ENCODE peak calls at places on chromosomes 2 and 18, in ten cellular contexts. One of them, this sample, is unnamed.

GRCh38 chr2:238380785-238381184 is 45.9 kb upstream of the ASB1 start:
- DNase-seq in coronary artery: no peak
- DNase-seq in HFFc6: peak
- DNase-seq in AG10803: peak
- DNase-seq in fibroblast of lung: peak
- DNase-seq in fibroblast of mammary gland: peak
- DNase-seq in astrocyte: peak
- DNase-seq in K562: no peak
- DNase-seq in PC-9: no peak
- DNase-seq in AG04449: no peak
- DNase-seq in this sample: peak

GRCh38 chr2:152718909-152719645 is 657 bp downstream of the ARL6IP6 start:
- DNase-seq in coronary artery: no peak
- DNase-seq in HFFc6: peak
- DNase-seq in AG10803: peak
- DNase-seq in fibroblast of lung: peak
- DNase-seq in fibroblast of mammary gland: peak
- DNase-seq in astrocyte: peak
- DNase-seq in K562: no peak
- DNase-seq in PC-9: peak
- DNase-seq in AG04449: no peak
- DNase-seq in this sample: peak

GRCh38 chr2:204576580-204576979 is 31.3 kb downstream of the PARD3B start:
- DNase-seq in coronary artery: no peak
- DNase-seq in HFFc6: no peak
- DNase-seq in AG10803: no peak
- DNase-seq in fibroblast of lung: peak
- DNase-seq in fibroblast of mammary gland: peak
- DNase-seq in astrocyte: peak
- DNase-seq in K562: no peak
- DNase-seq in PC-9: no peak
- DNase-seq in AG04449: no peak
- DNase-seq in this sample: no peak

GRCh38 chr2:238336151-238336550 is 15.8 kb downstream of the TRAF3IP1 start:
- DNase-seq in coronary artery: no peak
- DNase-seq in HFFc6: no peak
- DNase-seq in AG10803: no peak
- DNase-seq in fibroblast of lung: peak
- DNase-seq in fibroblast of mammary gland: no peak
- DNase-seq in astrocyte: no peak
- DNase-seq in K562: no peak
- DNase-seq in PC-9: no peak
- DNase-seq in AG04449: no peak
- DNase-seq in this sample: no peak

GRCh38 chr2:8544168-8544785 is 137.6 kb upstream of the ID2 start:
- DNase-seq in coronary artery: peak
- DNase-seq in HFFc6: no peak
- DNase-seq in AG10803: no peak
- DNase-seq in fibroblast of lung: no peak
- DNase-seq in fibroblast of mammary gland: no peak
- DNase-seq in astrocyte: no peak
- DNase-seq in K562: no peak
- DNase-seq in PC-9: no peak
- DNase-seq in AG04449: no peak
- DNase-seq in this sample: no peak

GRCh38 chr18:76442413-76443171 is 52.5 kb downstream of the ZNF516 start:
- DNase-seq in coronary artery: peak
- DNase-seq in HFFc6: no peak
- DNase-seq in AG10803: no peak
- DNase-seq in fibroblast of lung: no peak
- DNase-seq in fibroblast of mammary gland: no peak
- DNase-seq in astrocyte: no peak
- DNase-seq in K562: no peak
- DNase-seq in PC-9: no peak
- DNase-seq in AG04449: no peak
- DNase-seq in this sample: no peak

GRCh38 chr2:135043345-135043744 is 3.9 kb downstream of the MAP3K19 start:
- DNase-seq in coronary artery: no peak
- DNase-seq in HFFc6: no peak
- DNase-seq in AG10803: no peak
- DNase-seq in fibroblast of lung: no peak
- DNase-seq in fibroblast of mammary gland: no peak
- DNase-seq in astrocyte: no peak
- DNase-seq in K562: peak
- DNase-seq in PC-9: no peak
- DNase-seq in AG04449: no peak
- DNase-seq in this sample: no peak

GRCh38 chr2:179751184-179751809 is 110.1 kb downstream of the ZNF385B start:
- DNase-seq in coronary artery: no peak
- DNase-seq in HFFc6: peak
- DNase-seq in AG10803: peak
- DNase-seq in fibroblast of lung: peak
- DNase-seq in fibroblast of mammary gland: peak
- DNase-seq in astrocyte: peak
- DNase-seq in K562: no peak
- DNase-seq in PC-9: peak
- DNase-seq in AG04449: no peak
- DNase-seq in this sample: peak

GRCh38 chr18:26046419-26047077 is 43.9 kb downstream of the SS18 start:
- DNase-seq in coronary artery: no peak
- DNase-seq in HFFc6: no peak
- DNase-seq in AG10803: no peak
- DNase-seq in fibroblast of lung: no peak
- DNase-seq in fibroblast of mammary gland: no peak
- DNase-seq in astrocyte: no peak
- DNase-seq in K562: no peak
- DNase-seq in PC-9: no peak
- DNase-seq in AG04449: no peak
- DNase-seq in this sample: no peak

GRCh38 chr2:105885456-105885855 is 140.7 kb downstream of the NCK2 start:
- DNase-seq in coronary artery: peak
- DNase-seq in HFFc6: no peak
- DNase-seq in AG10803: no peak
- DNase-seq in fibroblast of lung: no peak
- DNase-seq in fibroblast of mammary gland: no peak
- DNase-seq in astrocyte: no peak
- DNase-seq in K562: no peak
- DNase-seq in PC-9: no peak
- DNase-seq in AG04449: no peak
- DNase-seq in this sample: no peak

GRCh38 chr2:176056411-176056810 is 27.4 kb downstream of the EVX2 start:
- DNase-seq in coronary artery: no peak
- DNase-seq in HFFc6: no peak
- DNase-seq in AG10803: no peak
- DNase-seq in fibroblast of lung: no peak
- DNase-seq in fibroblast of mammary gland: peak
- DNase-seq in astrocyte: no peak
- DNase-seq in K562: no peak
- DNase-seq in PC-9: no peak
- DNase-seq in AG04449: no peak
- DNase-seq in this sample: no peak

GRCh38 chr2:68263632-68264031 is 11.3 kb upstream of the PPP3R1 start:
- DNase-seq in coronary artery: no peak
- DNase-seq in HFFc6: no peak
- DNase-seq in AG10803: no peak
- DNase-seq in fibroblast of lung: no peak
- DNase-seq in fibroblast of mammary gland: no peak
- DNase-seq in astrocyte: no peak
- DNase-seq in K562: no peak
- DNase-seq in PC-9: no peak
- DNase-seq in AG04449: no peak
- DNase-seq in this sample: no peak

GRCh38 chr2:95289251-95289650 is 7.9 kb upstream of the KCNIP3 start:
- DNase-seq in coronary artery: no peak
- DNase-seq in HFFc6: no peak
- DNase-seq in AG10803: no peak
- DNase-seq in fibroblast of lung: no peak
- DNase-seq in fibroblast of mammary gland: no peak
- DNase-seq in astrocyte: no peak
- DNase-seq in K562: no peak
- DNase-seq in PC-9: no peak
- DNase-seq in AG04449: no peak
- DNase-seq in this sample: no peak
- TF ChIP-seq CTCF in coronary artery: no peak
- TF ChIP-seq CTCF in HFFc6: no peak
- TF ChIP-seq CTCF in AG10803: no peak
- TF ChIP-seq CTCF in fibroblast of lung: no peak
- TF ChIP-seq CTCF in fibroblast of mammary gland: no peak
- TF ChIP-seq CTCF in astrocyte: no peak
- TF ChIP-seq CTCF in K562: peak
- TF ChIP-seq CTCF in PC-9: peak
- TF ChIP-seq CTCF in AG04449: no peak
- TF ChIP-seq CTCF in this sample: no peak

DNA sequence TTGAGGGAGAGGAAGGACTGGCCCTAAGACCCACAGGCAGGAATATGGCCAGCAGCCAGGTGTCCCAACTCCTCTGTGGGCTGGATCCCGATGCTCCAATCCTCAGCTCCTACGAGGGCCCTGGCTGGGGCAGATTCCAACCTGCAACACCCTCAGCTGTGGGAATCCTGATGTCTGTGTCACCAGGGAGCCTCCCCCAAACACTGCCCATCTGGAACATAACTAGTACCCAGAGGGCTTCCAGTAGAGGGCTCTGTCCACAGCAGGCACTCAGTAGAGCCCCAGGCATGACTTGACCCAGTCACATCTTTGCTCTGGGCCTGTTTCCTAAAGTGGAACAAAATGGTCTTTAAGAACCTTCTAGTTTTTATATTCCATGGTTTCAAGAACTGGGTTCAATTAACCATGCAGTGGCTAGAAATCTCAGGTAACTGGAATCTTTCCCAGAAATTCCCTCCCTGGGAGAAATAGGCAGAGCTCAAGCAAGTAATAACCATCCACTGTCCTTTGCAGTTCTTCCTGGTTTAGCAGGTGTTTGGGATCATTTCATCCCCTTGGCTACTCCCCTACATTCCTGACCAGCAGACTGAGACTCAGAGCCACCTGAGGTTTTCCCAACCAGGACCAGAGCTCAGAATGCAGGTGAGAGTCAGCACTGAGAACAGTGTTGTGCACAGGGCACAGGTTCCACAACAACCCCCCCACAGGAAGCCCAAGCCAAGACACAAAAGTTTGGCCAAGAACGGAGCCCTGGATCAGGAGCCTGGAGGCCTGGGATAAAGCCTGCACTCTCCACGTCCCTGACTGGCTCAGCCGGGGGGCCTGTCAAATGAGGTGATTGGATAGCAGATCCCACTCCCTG is 20.8 kb upstream of the LOXHD1 start:
- DNase-seq in coronary artery: no peak
- DNase-seq in HFFc6: peak
- DNase-seq in AG10803: peak
- DNase-seq in fibroblast of lung: peak
- DNase-seq in fibroblast of mammary gland: peak
- DNase-seq in astrocyte: no peak
- DNase-seq in K562: no peak
- DNase-seq in PC-9: no peak
- DNase-seq in AG04449: no peak
- DNase-seq in this sample: peak
- TF ChIP-seq CTCF in coronary artery: no peak
- TF ChIP-seq CTCF in HFFc6: peak
- TF ChIP-seq CTCF in AG10803: peak
- TF ChIP-seq CTCF in fibroblast of lung: no peak
- TF ChIP-seq CTCF in fibroblast of mammary gland: peak
- TF ChIP-seq CTCF in astrocyte: no peak
- TF ChIP-seq CTCF in K562: peak
- TF ChIP-seq CTCF in PC-9: no peak
- TF ChIP-seq CTCF in AG04449: no peak
- TF ChIP-seq CTCF in this sample: no peak

GRCh38 chr18:10951631-10952544 is 197.5 kb downstream of the PIEZO2 start:
- DNase-seq in coronary artery: no peak
- DNase-seq in HFFc6: no peak
- DNase-seq in AG10803: no peak
- DNase-seq in fibroblast of lung: no peak
- DNase-seq in fibroblast of mammary gland: no peak
- DNase-seq in astrocyte: no peak
- DNase-seq in K562: no peak
- DNase-seq in PC-9: no peak
- DNase-seq in AG04449: no peak
- DNase-seq in this sample: no peak

GRCh38 chr18:10949655-10950054 is 199.7 kb downstream of the PIEZO2 start:
- DNase-seq in coronary artery: no peak
- DNase-seq in HFFc6: no peak
- DNase-seq in AG10803: no peak
- DNase-seq in fibroblast of lung: no peak
- DNase-seq in fibroblast of mammary gland: no peak
- DNase-seq in astrocyte: no peak
- DNase-seq in K562: no peak
- DNase-seq in PC-9: no peak
- DNase-seq in AG04449: no peak
- DNase-seq in this sample: no peak

GRCh38 chr18:10953672-10954071 is 195.7 kb downstream of the PIEZO2 start:
- DNase-seq in coronary artery: no peak
- DNase-seq in HFFc6: no peak
- DNase-seq in AG10803: no peak
- DNase-seq in fibroblast of lung: no peak
- DNase-seq in fibroblast of mammary gland: no peak
- DNase-seq in astrocyte: no peak
- DNase-seq in K562: no peak
- DNase-seq in PC-9: no peak
- DNase-seq in AG04449: no peak
- DNase-seq in this sample: no peak

GRCh38 chr18:10950080-10950875 is 199.1 kb downstream of the PIEZO2 start:
- DNase-seq in coronary artery: no peak
- DNase-seq in HFFc6: no peak
- DNase-seq in AG10803: no peak
- DNase-seq in fibroblast of lung: no peak
- DNase-seq in fibroblast of mammary gland: no peak
- DNase-seq in astrocyte: no peak
- DNase-seq in K562: no peak
- DNase-seq in PC-9: no peak
- DNase-seq in AG04449: no peak
- DNase-seq in this sample: no peak

GRCh38 chr18:10950876-10951630 is 198.3 kb downstream of the PIEZO2 start:
- DNase-seq in coronary artery: no peak
- DNase-seq in HFFc6: no peak
- DNase-seq in AG10803: no peak
- DNase-seq in fibroblast of lung: no peak
- DNase-seq in fibroblast of mammary gland: no peak
- DNase-seq in astrocyte: no peak
- DNase-seq in K562: no peak
- DNase-seq in PC-9: no peak
- DNase-seq in AG04449: no peak
- DNase-seq in this sample: no peak
- TF ChIP-seq CTCF in coronary artery: no peak
- TF ChIP-seq CTCF in HFFc6: no peak
- TF ChIP-seq CTCF in AG10803: no peak
- TF ChIP-seq CTCF in fibroblast of lung: no peak
- TF ChIP-seq CTCF in fibroblast of mammary gland: no peak
- TF ChIP-seq CTCF in astrocyte: no peak
- TF ChIP-seq CTCF in K562: no peak
- TF ChIP-seq CTCF in PC-9: no peak
- TF ChIP-seq CTCF in AG04449: no peak
- TF ChIP-seq CTCF in this sample: no peak

DNA sequence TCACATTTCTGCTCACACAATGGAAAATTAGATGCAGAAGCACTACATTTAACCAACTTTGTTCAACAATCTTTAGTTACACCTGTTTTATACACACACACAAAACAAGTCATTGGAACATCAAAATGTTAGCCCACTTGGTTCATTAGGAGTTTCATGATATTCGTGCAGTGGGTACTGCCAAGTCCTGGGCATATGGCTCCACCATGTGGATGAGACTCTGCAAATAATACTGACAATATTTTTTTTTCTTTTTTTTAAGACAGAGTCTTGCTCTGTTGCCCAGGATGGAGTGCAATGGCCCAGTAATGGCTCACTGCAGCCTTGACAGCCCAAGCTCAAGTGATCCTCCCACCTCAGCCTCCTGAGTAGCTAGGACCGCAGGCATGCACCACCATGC is 34.5 kb upstream of the GRB14 start:
- DNase-seq in coronary artery: no peak
- DNase-seq in HFFc6: no peak
- DNase-seq in AG10803: no peak
- DNase-seq in fibroblast of lung: peak
- DNase-seq in fibroblast of mammary gland: peak
- DNase-seq in astrocyte: no peak
- DNase-seq in K562: no peak
- DNase-seq in PC-9: no peak
- DNase-seq in AG04449: no peak
- DNase-seq in this sample: no peak
- TF ChIP-seq CTCF in coronary artery: no peak
- TF ChIP-seq CTCF in HFFc6: peak
- TF ChIP-seq CTCF in AG10803: peak
- TF ChIP-seq CTCF in fibroblast of lung: no peak
- TF ChIP-seq CTCF in fibroblast of mammary gland: peak
- TF ChIP-seq CTCF in astrocyte: no peak
- TF ChIP-seq CTCF in K562: no peak
- TF ChIP-seq CTCF in PC-9: no peak
- TF ChIP-seq CTCF in AG04449: peak
- TF ChIP-seq CTCF in this sample: no peak

This sample was measured in bronchial epithelial cell.